ENCODE peak calls at places on chromosomes 2 and 18, in ten cellular contexts. One of them, this sample, is unnamed.

GRCh38 chr2:198219292-198219691 is 414.9 kb downstream of the PLCL1 start:
- DNase-seq in kidney epithelial cell: no peak
- DNase-seq in HS-5: no peak
- DNase-seq in RCC 7860: no peak
- DNase-seq in KBM-7: no peak
- DNase-seq in stimulated activated CD4-positive, alpha-beta T cell treated with anti-CD3 and anti-CD28 coated beads, Interleukin-12 subunit alpha, Interleukin-12 subunit beta, amount 100 ng/mL, for 4 hours: no peak
- DNase-seq in right atrium auricular region: no peak
- DNase-seq in T-helper 2 cell: no peak
- DNase-seq in NCI-H1092: no peak
- DNase-seq in H7: no peak
- DNase-seq in this sample: no peak

GRCh38 chr2:217261452-217261851 is 401.6 kb upstream of the TNP1 start:
- DNase-seq in NCI-H1092: no peak
- DNase-seq in kidney epithelial cell: no peak
- DNase-seq in HS-5: no peak
- DNase-seq in KBM-7: peak; percentile 2
- DNase-seq in stimulated activated CD4-positive, alpha-beta T cell treated with anti-CD3 and anti-CD28 coated beads, Interleukin-12 subunit alpha, Interleukin-12 subunit beta, amount 100 ng/mL, for 4 hours: no peak
- DNase-seq in T-helper 2 cell: no peak
- DNase-seq in RCC 7860: peak; percentile 88
- DNase-seq in H7: no peak
- DNase-seq in right atrium auricular region: no peak
- DNase-seq in this sample: peak; percentile 58

GRCh38 chr2:4354678-4355077 is 651.3 kb downstream of the DCDC2C start:
- DNase-seq in HS-5: no peak
- DNase-seq in NCI-H1092: no peak
- DNase-seq in right atrium auricular region: no peak
- DNase-seq in kidney epithelial cell: no peak
- DNase-seq in H7: peak; percentile 34
- DNase-seq in stimulated activated CD4-positive, alpha-beta T cell treated with anti-CD3 and anti-CD28 coated beads, Interleukin-12 subunit alpha, Interleukin-12 subunit beta, amount 100 ng/mL, for 4 hours: no peak
- DNase-seq in KBM-7: peak; percentile 44
- DNase-seq in RCC 7860: peak; percentile 25
- DNase-seq in T-helper 2 cell: no peak
- DNase-seq in this sample: no peak

GRCh38 chr2:196136151-196136550 is 35.2 kb downstream of the STK17B start:
- DNase-seq in T-helper 2 cell: no peak
- DNase-seq in H7: no peak
- DNase-seq in right atrium auricular region: no peak
- DNase-seq in stimulated activated CD4-positive, alpha-beta T cell treated with anti-CD3 and anti-CD28 coated beads, Interleukin-12 subunit alpha, Interleukin-12 subunit beta, amount 100 ng/mL, for 4 hours: no peak
- DNase-seq in NCI-H1092: no peak
- DNase-seq in HS-5: no peak
- DNase-seq in RCC 7860: no peak
- DNase-seq in KBM-7: no peak
- DNase-seq in kidney epithelial cell: no peak
- DNase-seq in this sample: no peak

GRCh38 chr2:109102588-109103233 is 26.3 kb upstream of the SH3RF3 start:
- DNase-seq in KBM-7: no peak
- DNase-seq in stimulated activated CD4-positive, alpha-beta T cell treated with anti-CD3 and anti-CD28 coated beads, Interleukin-12 subunit alpha, Interleukin-12 subunit beta, amount 100 ng/mL, for 4 hours: no peak
- DNase-seq in RCC 7860: no peak
- DNase-seq in kidney epithelial cell: no peak
- DNase-seq in H7: peak; percentile 42
- DNase-seq in NCI-H1092: no peak
- DNase-seq in HS-5: no peak
- DNase-seq in right atrium auricular region: no peak
- DNase-seq in T-helper 2 cell: no peak
- DNase-seq in this sample: no peak

GRCh38 chr2:83191316-83191715 is 1267.8 kb downstream of the SUCLG1 start:
- DNase-seq in HS-5: no peak
- DNase-seq in T-helper 2 cell: no peak
- DNase-seq in KBM-7: no peak
- DNase-seq in right atrium auricular region: no peak
- DNase-seq in RCC 7860: no peak
- DNase-seq in kidney epithelial cell: no peak
- DNase-seq in H7: no peak
- DNase-seq in stimulated activated CD4-positive, alpha-beta T cell treated with anti-CD3 and anti-CD28 coated beads, Interleukin-12 subunit alpha, Interleukin-12 subunit beta, amount 100 ng/mL, for 4 hours: no peak
- DNase-seq in NCI-H1092: no peak
- DNase-seq in this sample: no peak

GRCh38 chr2:99834426-99834825 is 308.0 kb downstream of the AFF3 start:
- DNase-seq in right atrium auricular region: no peak
- DNase-seq in KBM-7: no peak
- DNase-seq in NCI-H1092: no peak
- DNase-seq in H7: no peak
- DNase-seq in kidney epithelial cell: no peak
- DNase-seq in stimulated activated CD4-positive, alpha-beta T cell treated with anti-CD3 and anti-CD28 coated beads, Interleukin-12 subunit alpha, Interleukin-12 subunit beta, amount 100 ng/mL, for 4 hours: no peak
- DNase-seq in HS-5: no peak
- DNase-seq in RCC 7860: no peak
- DNase-seq in T-helper 2 cell: no peak
- DNase-seq in this sample: no peak

GRCh38 chr2:35891936-35892335 is 463.6 kb upstream of the CRIM1 start:
- DNase-seq in RCC 7860: no peak
- DNase-seq in right atrium auricular region: no peak
- DNase-seq in HS-5: no peak
- DNase-seq in T-helper 2 cell: no peak
- DNase-seq in H7: no peak
- DNase-seq in kidney epithelial cell: no peak
- DNase-seq in NCI-H1092: no peak
- DNase-seq in stimulated activated CD4-positive, alpha-beta T cell treated with anti-CD3 and anti-CD28 coated beads, Interleukin-12 subunit alpha, Interleukin-12 subunit beta, amount 100 ng/mL, for 4 hours: no peak
- DNase-seq in KBM-7: no peak
- DNase-seq in this sample: no peak

GRCh38 chr2:109185338-109185737 is 56.3 kb downstream of the SH3RF3 start:
- DNase-seq in T-helper 2 cell: no peak
- DNase-seq in stimulated activated CD4-positive, alpha-beta T cell treated with anti-CD3 and anti-CD28 coated beads, Interleukin-12 subunit alpha, Interleukin-12 subunit beta, amount 100 ng/mL, for 4 hours: no peak
- DNase-seq in RCC 7860: no peak
- DNase-seq in right atrium auricular region: no peak
- DNase-seq in NCI-H1092: no peak
- DNase-seq in kidney epithelial cell: no peak
- DNase-seq in HS-5: no peak
- DNase-seq in H7: no peak
- DNase-seq in KBM-7: no peak
- DNase-seq in this sample: peak; percentile 69

GRCh38 chr2:223090081-223090480 is 38.1 kb downstream of the KCNE4 start:
- DNase-seq in right atrium auricular region: no peak
- DNase-seq in HS-5: no peak
- DNase-seq in kidney epithelial cell: no peak
- DNase-seq in T-helper 2 cell: no peak
- DNase-seq in NCI-H1092: no peak
- DNase-seq in KBM-7: no peak
- DNase-seq in H7: no peak
- DNase-seq in RCC 7860: no peak
- DNase-seq in stimulated activated CD4-positive, alpha-beta T cell treated with anti-CD3 and anti-CD28 coated beads, Interleukin-12 subunit alpha, Interleukin-12 subunit beta, amount 100 ng/mL, for 4 hours: no peak
- DNase-seq in this sample: no peak

GRCh38 chr18:76476665-76477561 is 18.1 kb downstream of the ZNF516 start:
- DNase-seq in T-helper 2 cell: no peak
- DNase-seq in stimulated activated CD4-positive, alpha-beta T cell treated with anti-CD3 and anti-CD28 coated beads, Interleukin-12 subunit alpha, Interleukin-12 subunit beta, amount 100 ng/mL, for 4 hours: no peak
- DNase-seq in kidney epithelial cell: peak; percentile 65
- DNase-seq in HS-5: peak; percentile 76
- DNase-seq in KBM-7: peak; percentile 48
- DNase-seq in NCI-H1092: no peak
- DNase-seq in right atrium auricular region: peak; percentile 54
- DNase-seq in H7: no peak
- DNase-seq in RCC 7860: peak; percentile 89
- DNase-seq in this sample: peak; percentile 89

GRCh38 chr2:101486258-101486701 is 11.4 kb upstream of the RFX8 start:
- DNase-seq in stimulated activated CD4-positive, alpha-beta T cell treated with anti-CD3 and anti-CD28 coated beads, Interleukin-12 subunit alpha, Interleukin-12 subunit beta, amount 100 ng/mL, for 4 hours: no peak
- DNase-seq in HS-5: no peak
- DNase-seq in KBM-7: no peak
- DNase-seq in RCC 7860: no peak
- DNase-seq in kidney epithelial cell: no peak
- DNase-seq in T-helper 2 cell: no peak
- DNase-seq in NCI-H1092: no peak
- DNase-seq in right atrium auricular region: no peak
- DNase-seq in H7: no peak
- DNase-seq in this sample: no peak

GRCh38 chr2:133063792-133064191 is 393.8 kb upstream of the LYPD1 start:
- DNase-seq in H7: peak; percentile 43
- DNase-seq in stimulated activated CD4-positive, alpha-beta T cell treated with anti-CD3 and anti-CD28 coated beads, Interleukin-12 subunit alpha, Interleukin-12 subunit beta, amount 100 ng/mL, for 4 hours: no peak
- DNase-seq in KBM-7: peak; percentile 2
- DNase-seq in T-helper 2 cell: no peak
- DNase-seq in right atrium auricular region: no peak
- DNase-seq in NCI-H1092: no peak
- DNase-seq in HS-5: peak; percentile 4
- DNase-seq in RCC 7860: peak; percentile 9
- DNase-seq in kidney epithelial cell: peak; percentile 18
- DNase-seq in this sample: no peak

GRCh38 chr2:61530365-61531148 is 7.6 kb downstream of the XPO1 start:
- DNase-seq in H7: no peak
- DNase-seq in kidney epithelial cell: no peak
- DNase-seq in RCC 7860: no peak
- DNase-seq in HS-5: no peak
- DNase-seq in stimulated activated CD4-positive, alpha-beta T cell treated with anti-CD3 and anti-CD28 coated beads, Interleukin-12 subunit alpha, Interleukin-12 subunit beta, amount 100 ng/mL, for 4 hours: no peak
- DNase-seq in right atrium auricular region: no peak
- DNase-seq in NCI-H1092: no peak
- DNase-seq in T-helper 2 cell: no peak
- DNase-seq in KBM-7: no peak
- DNase-seq in this sample: no peak

GRCh38 chr2:98464772-98465310 is 20.2 kb downstream of the INPP4A start:
- DNase-seq in HS-5: no peak
- DNase-seq in H7: no peak
- DNase-seq in NCI-H1092: no peak
- DNase-seq in RCC 7860: no peak
- DNase-seq in kidney epithelial cell: no peak
- DNase-seq in T-helper 2 cell: peak; percentile 67
- DNase-seq in stimulated activated CD4-positive, alpha-beta T cell treated with anti-CD3 and anti-CD28 coated beads, Interleukin-12 subunit alpha, Interleukin-12 subunit beta, amount 100 ng/mL, for 4 hours: no peak
- DNase-seq in KBM-7: peak; percentile 94
- DNase-seq in right atrium auricular region: no peak
- DNase-seq in this sample: no peak

GRCh38 chr2:179332903-179333302 is 68.3 kb upstream of the SESTD1 start:
- DNase-seq in HS-5: no peak
- DNase-seq in stimulated activated CD4-positive, alpha-beta T cell treated with anti-CD3 and anti-CD28 coated beads, Interleukin-12 subunit alpha, Interleukin-12 subunit beta, amount 100 ng/mL, for 4 hours: no peak
- DNase-seq in RCC 7860: peak; percentile 16
- DNase-seq in right atrium auricular region: no peak
- DNase-seq in NCI-H1092: no peak
- DNase-seq in KBM-7: no peak
- DNase-seq in T-helper 2 cell: no peak
- DNase-seq in H7: no peak
- DNase-seq in kidney epithelial cell: no peak
- DNase-seq in this sample: no peak

GRCh38 chr2:233453916-233454315 is 99.6 kb downstream of the DGKD start:
- DNase-seq in right atrium auricular region: no peak
- DNase-seq in RCC 7860: no peak
- DNase-seq in stimulated activated CD4-positive, alpha-beta T cell treated with anti-CD3 and anti-CD28 coated beads, Interleukin-12 subunit alpha, Interleukin-12 subunit beta, amount 100 ng/mL, for 4 hours: no peak
- DNase-seq in HS-5: no peak
- DNase-seq in T-helper 2 cell: no peak
- DNase-seq in KBM-7: no peak
- DNase-seq in H7: no peak
- DNase-seq in kidney epithelial cell: no peak
- DNase-seq in NCI-H1092: no peak
- DNase-seq in this sample: no peak

GRCh38 chr2:51855683-51856082 is 823.8 kb upstream of the NRXN1 start:
- DNase-seq in RCC 7860: no peak
- DNase-seq in kidney epithelial cell: no peak
- DNase-seq in KBM-7: no peak
- DNase-seq in HS-5: no peak
- DNase-seq in right atrium auricular region: no peak
- DNase-seq in H7: no peak
- DNase-seq in T-helper 2 cell: no peak
- DNase-seq in NCI-H1092: no peak
- DNase-seq in stimulated activated CD4-positive, alpha-beta T cell treated with anti-CD3 and anti-CD28 coated beads, Interleukin-12 subunit alpha, Interleukin-12 subunit beta, amount 100 ng/mL, for 4 hours: no peak
- DNase-seq in this sample: no peak

GRCh38 chr2:202115385-202116060 is 42.5 kb downstream of the KIAA2012 start:
- DNase-seq in T-helper 2 cell: no peak
- DNase-seq in stimulated activated CD4-positive, alpha-beta T cell treated with anti-CD3 and anti-CD28 coated beads, Interleukin-12 subunit alpha, Interleukin-12 subunit beta, amount 100 ng/mL, for 4 hours: no peak
- DNase-seq in NCI-H1092: no peak
- DNase-seq in HS-5: peak; percentile 87
- DNase-seq in H7: no peak
- DNase-seq in KBM-7: no peak
- DNase-seq in kidney epithelial cell: no peak
- DNase-seq in right atrium auricular region: no peak
- DNase-seq in RCC 7860: no peak
- DNase-seq in this sample: no peak

GRCh38 chr2:188850786-188851185 is 123.4 kb upstream of the COL3A1 start:
- DNase-seq in HS-5: no peak
- DNase-seq in kidney epithelial cell: no peak
- DNase-seq in stimulated activated CD4-positive, alpha-beta T cell treated with anti-CD3 and anti-CD28 coated beads, Interleukin-12 subunit alpha, Interleukin-12 subunit beta, amount 100 ng/mL, for 4 hours: no peak
- DNase-seq in right atrium auricular region: no peak
- DNase-seq in H7: no peak
- DNase-seq in RCC 7860: no peak
- DNase-seq in KBM-7: no peak
- DNase-seq in NCI-H1092: no peak
- DNase-seq in T-helper 2 cell: no peak
- DNase-seq in this sample: no peak

GRCh38 chr2:212282596-212283330 is 255.8 kb downstream of the ERBB4 start:
- DNase-seq in stimulated activated CD4-positive, alpha-beta T cell treated with anti-CD3 and anti-CD28 coated beads, Interleukin-12 subunit alpha, Interleukin-12 subunit beta, amount 100 ng/mL, for 4 hours: no peak
- DNase-seq in NCI-H1092: peak; percentile 47
- DNase-seq in KBM-7: no peak
- DNase-seq in kidney epithelial cell: no peak
- DNase-seq in right atrium auricular region: no peak
- DNase-seq in HS-5: no peak
- DNase-seq in RCC 7860: no peak
- DNase-seq in T-helper 2 cell: no peak
- DNase-seq in H7: no peak
- DNase-seq in this sample: no peak

GRCh38 chr2:237315170-237315880 is 98.6 kb downstream of the COL6A3 start:
- DNase-seq in HS-5: no peak
- DNase-seq in KBM-7: no peak
- DNase-seq in stimulated activated CD4-positive, alpha-beta T cell treated with anti-CD3 and anti-CD28 coated beads, Interleukin-12 subunit alpha, Interleukin-12 subunit beta, amount 100 ng/mL, for 4 hours: no peak
- DNase-seq in H7: peak; percentile 40
- DNase-seq in NCI-H1092: no peak
- DNase-seq in RCC 7860: no peak
- DNase-seq in kidney epithelial cell: peak; percentile 80
- DNase-seq in T-helper 2 cell: no peak
- DNase-seq in right atrium auricular region: peak; percentile 94
- DNase-seq in this sample: no peak

GRCh38 chr18:56977284-56977683 is 169.6 kb upstream of the BOD1L2 start:
- DNase-seq in KBM-7: no peak
- DNase-seq in H7: no peak
- DNase-seq in stimulated activated CD4-positive, alpha-beta T cell treated with anti-CD3 and anti-CD28 coated beads, Interleukin-12 subunit alpha, Interleukin-12 subunit beta, amount 100 ng/mL, for 4 hours: no peak
- DNase-seq in NCI-H1092: no peak
- DNase-seq in RCC 7860: no peak
- DNase-seq in T-helper 2 cell: no peak
- DNase-seq in right atrium auricular region: no peak
- DNase-seq in kidney epithelial cell: no peak
- DNase-seq in HS-5: no peak
- DNase-seq in this sample: no peak

GRCh38 chr18:31819106-31819924 is 58.6 kb upstream of the SLC25A52 start:
- DNase-seq in right atrium auricular region: no peak
- DNase-seq in RCC 7860: peak; percentile 27
- DNase-seq in T-helper 2 cell: peak; percentile 3
- DNase-seq in NCI-H1092: peak; percentile 33
- DNase-seq in stimulated activated CD4-positive, alpha-beta T cell treated with anti-CD3 and anti-CD28 coated beads, Interleukin-12 subunit alpha, Interleukin-12 subunit beta, amount 100 ng/mL, for 4 hours: no peak
- DNase-seq in H7: peak; percentile 18
- DNase-seq in KBM-7: peak; percentile 67
- DNase-seq in kidney epithelial cell: peak; percentile 10
- DNase-seq in HS-5: peak; percentile 8
- DNase-seq in this sample: no peak

This sample was measured in epithelial cell of proximal tubule.